ENCODE peak calls at places on chromosomes 16 and 17, in seven cellular contexts. Q is HCT116, D is H1, I is K562, G is SK-N-SH, R is GM12878, A is HepG2. B is an unnamed sample.

GRCh38 chr17:35879748-35880654 is at the start of gene CCL5:
- DNase-seq in Q (no peak), D (no peak), I (no peak), G (no peak), R (peak; percentile 84), A (no peak), B (no peak)

GRCh38 chr17:28331891-28332420 is 3.3 kb downstream of the IFT20 start:
- DNase-seq in Q (no peak), D (no peak), I (no peak), G (no peak), R (no peak), A (no peak), B (no peak)

GRCh38 chr17:28524476-28525415 is 18.6 kb downstream of the FOXN1 start:
- DNase-seq in Q (no peak), D (no peak), I (no peak), G (no peak), R (no peak), A (peak; percentile 70), B (peak; percentile 97)

GRCh38 chr17:49696233-49696761 is 11.5 kb downstream of the SLC35B1 start:
- DNase-seq in Q (no peak), D (no peak), I (no peak), G (no peak), R (peak; percentile 72), A (no peak), B (no peak)

GRCh38 chr16:48384305-48384981 is 770 bp downstream of the SIAH1 start:
- DNase-seq in Q (no peak), D (peak; percentile 67), I (peak; percentile 90), G (peak; percentile 94), R (no peak), A (peak; percentile 41), B (peak; percentile 56)

GRCh38 chr17:30344283-30345088 is 10.6 kb upstream of the TMIGD1 start:
- DNase-seq in Q (no peak), D (no peak), I (peak; percentile 16), G (peak; percentile 25), R (no peak), A (peak; percentile 96), B (peak; percentile 11)

GRCh38 chr17:75146597-75146996 is 7.7 kb downstream of the JPT1 start:
- DNase-seq in Q (no peak), D (no peak), I (no peak), G (no peak), R (no peak), A (no peak), B (no peak)

GRCh38 chr16:474420-475122 is 49.1 kb downstream of the RAB11FIP3 start:
- DNase-seq in Q (no peak), D (no peak), I (no peak), G (no peak), R (no peak), A (peak; percentile 87), B (no peak)

GRCh38 chr17:81397314-81398169 is 2.3 kb downstream of the BAHCC1 start:
- DNase-seq in Q (no peak), D (peak; percentile 84), I (no peak), G (peak; percentile 88), R (no peak), A (peak; percentile 93), B (peak; percentile 85)

GRCh38 chr17:81108220-81108619 is 57.1 kb upstream of the PVALEF start:
- DNase-seq in Q (no peak), D (no peak), I (no peak), G (no peak), R (no peak), A (no peak), B (no peak)

DNA sequence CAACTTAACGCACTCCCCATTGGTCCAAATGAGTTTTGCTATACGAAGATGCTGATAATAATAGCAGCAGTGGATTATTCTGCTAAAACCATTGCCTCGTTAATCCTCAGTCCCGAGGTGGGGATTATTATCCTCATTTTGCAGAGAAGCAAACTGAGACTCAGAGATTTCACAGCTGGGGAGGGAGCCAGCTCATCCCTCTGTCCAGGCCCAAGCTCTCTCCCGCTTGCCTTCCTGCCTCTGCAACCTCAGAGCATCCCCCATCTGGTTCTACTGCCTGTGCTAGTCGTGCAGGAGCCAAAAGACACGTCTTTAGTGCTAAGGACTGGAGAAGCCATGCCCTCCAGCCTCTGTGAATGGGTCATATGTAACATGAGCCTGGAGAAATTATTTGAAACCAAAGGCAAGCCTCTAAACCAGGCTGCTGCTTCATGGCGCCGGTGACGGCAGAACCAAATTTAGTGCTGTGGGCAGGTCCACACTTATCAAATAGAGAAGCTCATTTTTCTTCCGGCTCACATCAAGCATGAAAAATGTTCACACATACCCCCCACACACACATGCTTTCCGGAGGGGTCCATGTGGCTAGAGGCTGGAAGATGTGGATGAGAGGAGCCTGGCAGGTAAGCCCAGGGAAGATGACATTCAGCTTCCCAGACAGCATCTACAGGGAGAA is 13.5 kb downstream of the MAPT start:
- DNase-seq in Q (no peak), D (no peak), I (no peak), G (no peak), R (no peak), A (no peak), B (no peak)
- TF ChIP-seq JUND in Q (no peak), D (no peak), I (no peak), G (no peak), R (no peak), A (no peak), B (no peak)

DNA sequence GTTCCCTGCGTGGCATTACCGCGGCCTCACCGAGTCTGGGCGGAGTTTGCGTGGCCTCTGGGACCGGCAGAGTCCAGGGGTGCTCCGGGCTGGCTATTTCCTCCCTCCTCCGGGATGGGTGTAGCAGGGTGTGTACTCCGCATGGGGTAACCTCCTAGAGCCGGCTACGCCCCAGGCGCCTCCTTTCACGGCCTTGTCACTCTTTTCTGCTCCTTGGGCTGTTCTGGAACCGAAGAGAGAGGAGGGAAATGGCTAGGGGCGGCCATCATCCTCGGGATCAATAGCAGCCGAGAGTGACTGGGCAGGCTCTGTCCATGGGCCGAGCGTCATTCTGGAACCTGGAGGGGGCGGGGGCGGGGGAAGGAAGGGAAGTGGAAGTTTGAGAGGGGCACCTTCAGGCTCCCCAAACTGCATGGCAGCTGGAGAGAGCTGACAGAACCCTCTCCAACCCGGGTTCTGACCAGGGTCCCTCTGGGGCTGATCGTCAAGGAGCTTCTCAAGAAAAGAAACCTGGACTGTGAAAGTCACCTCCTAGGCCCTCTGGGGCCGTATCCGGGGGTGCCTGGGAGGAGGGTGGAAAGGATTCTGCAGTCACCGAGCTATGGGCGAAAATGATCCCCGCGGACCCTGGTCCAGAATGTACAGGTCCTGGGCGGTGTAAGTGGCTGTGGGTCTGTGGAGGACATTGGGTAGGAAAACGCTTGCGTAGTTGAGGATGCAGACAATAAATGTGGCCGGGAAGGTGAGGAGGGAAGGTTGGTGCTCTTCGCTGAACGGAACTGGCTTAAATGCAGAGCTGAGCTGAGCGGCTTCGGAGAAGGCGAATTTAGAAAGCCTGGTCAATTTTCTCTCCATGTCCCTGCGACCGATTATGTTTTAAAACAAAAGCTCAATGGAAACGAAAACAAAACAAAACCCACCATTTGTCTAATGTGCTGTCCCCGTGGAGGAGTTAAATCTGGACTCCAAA is 3.8 kb upstream of the LHX1 start:
- DNase-seq in Q (no peak), D (no peak), I (no peak), G (peak; percentile 52), R (no peak), A (no peak), B (no peak)
- TF ChIP-seq JUND in Q (no peak), D (no peak), I (no peak), G (no peak), R (no peak), A (no peak), B (no peak)

GRCh38 chr17:40417609-40418427 is at the start of gene TOP2A:
- DNase-seq in Q (peak; percentile 100), D (peak; percentile 98), I (peak; percentile 100), G (peak; percentile 97), R (peak; percentile 99), A (peak; percentile 100), B (peak; percentile 100)

GRCh38 chr17:40416671-40417070 is 1.0 kb downstream of the TOP2A start:
- DNase-seq in Q (no peak), D (no peak), I (no peak), G (no peak), R (no peak), A (no peak), B (no peak)

GRCh38 chr17:40417258-40417608 is 463 bp downstream of the TOP2A start:
- DNase-seq in Q (no peak), D (no peak), I (no peak), G (no peak), R (no peak), A (peak; percentile 43), B (no peak)

GRCh38 chr17:40418428-40418706 is 671 bp upstream of the TOP2A start:
- DNase-seq in Q (no peak), D (no peak), I (no peak), G (no peak), R (no peak), A (no peak), B (no peak)

GRCh38 chr17:40419559-40420331 is 2.0 kb upstream of the TOP2A start:
- DNase-seq in Q (no peak), D (no peak), I (no peak), G (peak; percentile 47), R (no peak), A (peak; percentile 96), B (no peak)
- TF ChIP-seq JUND in Q (no peak), D (no peak), I (no peak), G (no peak), R (no peak), A (no peak), B (no peak)

GRCh38 chr17:40825596-40825995 is 3.2 kb upstream of the KRT10 start:
- DNase-seq in Q (no peak), D (no peak), I (no peak), G (no peak), R (no peak), A (no peak), B (no peak)

GRCh38 chr17:40830085-40830776 is 7.8 kb upstream of the KRT10 start:
- DNase-seq in Q (no peak), D (no peak), I (no peak), G (no peak), R (no peak), A (no peak), B (no peak)

GRCh38 chr17:40824015-40824832 is 1.8 kb upstream of the KRT10 start:
- DNase-seq in Q (no peak), D (no peak), I (no peak), G (no peak), R (no peak), A (no peak), B (no peak)

GRCh38 chr17:40828454-40829039 is 6.1 kb upstream of the KRT10 start:
- DNase-seq in Q (no peak), D (no peak), I (no peak), G (no peak), R (no peak), A (no peak), B (no peak)

DNA sequence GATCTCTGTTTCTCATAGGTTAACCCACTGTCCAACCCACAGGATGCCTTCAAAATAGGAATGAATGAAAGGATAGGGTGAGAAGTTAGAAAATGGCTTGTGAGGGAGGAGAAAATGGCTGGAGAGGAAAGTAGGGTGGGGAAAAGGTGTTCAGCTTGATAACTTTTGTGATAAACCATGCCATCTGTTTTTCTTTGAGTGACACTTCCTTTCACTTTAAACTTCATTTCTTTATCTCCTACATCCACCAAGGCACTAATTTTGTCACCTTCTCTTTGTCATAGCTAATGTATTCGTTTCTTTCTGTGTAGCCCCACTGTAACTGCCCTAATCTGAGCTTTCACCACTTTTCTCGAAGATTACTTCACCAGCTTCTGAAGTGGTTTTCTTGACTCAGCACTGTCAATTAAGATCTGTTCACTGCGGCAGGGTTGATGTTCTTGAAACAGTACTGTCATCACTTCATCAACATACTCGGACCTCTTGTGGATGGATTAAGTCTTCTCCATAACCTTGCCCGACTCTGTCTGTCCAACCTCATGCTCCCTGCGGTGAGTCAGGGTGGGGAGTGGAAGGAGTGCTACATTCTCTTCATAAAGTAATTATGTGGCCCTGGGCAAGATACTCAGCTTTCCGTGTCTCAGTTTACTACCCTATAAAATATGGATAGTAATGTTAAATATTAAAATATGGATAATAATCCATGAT is 5.5 kb upstream of the KRT10 start:
- DNase-seq in Q (peak; percentile 80), D (no peak), I (peak; percentile 80), G (no peak), R (no peak), A (no peak), B (no peak)
- TF ChIP-seq JUND in Q (peak; percentile 86), D (no peak), I (peak; percentile 88), G (no peak), R (no peak), A (no peak), B (no peak)